ENCODE peak calls at places on chromosomes 2 and 18, in four cellular contexts. O, C, Y and A are unnamed samples.

GRCh38 chr2:23435250-23436035 is 50.5 kb downstream of the KLHL29 start:
- DNase-seq in O (no peak), C (no peak), Y (no peak), A (no peak)

GRCh38 chr18:49359732-49360444 is 100.6 kb downstream of the DYM start:
- DNase-seq in O (peak; percentile 18), C (peak; percentile 76), Y (peak; percentile 81), A (no peak)

GRCh38 chr2:196230051-196230450 is 58.7 kb upstream of the STK17B start:
- DNase-seq in O (no peak), C (no peak), Y (no peak), A (no peak)

GRCh38 chr2:38527338-38528007 is 75.3 kb downstream of the HNRNPLL start:
- DNase-seq in O (no peak), C (no peak), Y (no peak), A (no peak)

GRCh38 chr2:5673148-5673860 is 18.9 kb upstream of the SOX11 start:
- DNase-seq in O (no peak), C (no peak), Y (no peak), A (no peak)

GRCh38 chr2:64263315-64263714 is 119.1 kb upstream of the PELI1 start:
- DNase-seq in O (no peak), C (peak; percentile 62), Y (peak; percentile 74), A (no peak)

GRCh38 chr2:170905864-170906263 is 23.2 kb upstream of the GORASP2 start:
- DNase-seq in O (no peak), C (no peak), Y (no peak), A (no peak)

GRCh38 chr2:213157242-213157641 is 5.8 kb upstream of the IKZF2 start:
- DNase-seq in O (no peak), C (no peak), Y (no peak), A (no peak)

GRCh38 chr2:7018261-7018701 is 101.1 kb downstream of the RNF144A start:
- DNase-seq in O (no peak), C (no peak), Y (no peak), A (no peak)

GRCh38 chr2:165455940-165456479 is 13.5 kb upstream of the CSRNP3 start:
- DNase-seq in O (no peak), C (no peak), Y (no peak), A (no peak)

GRCh38 chr2:22027345-22028005 is 903.7 kb downstream of the TDRD15 start:
- DNase-seq in O (no peak), C (no peak), Y (no peak), A (no peak)

GRCh38 chr2:120552800-120553471 is 182.7 kb upstream of the GLI2 start:
- DNase-seq in O (peak; percentile 79), C (peak; percentile 44), Y (no peak), A (peak; percentile 84)

GRCh38 chr2:220948579-220948978 is 623.5 kb downstream of the EPHA4 start:
- DNase-seq in O (no peak), C (no peak), Y (no peak), A (no peak)

GRCh38 chr2:177989029-177989885 is 83.3 kb downstream of the PDE11A start:
- DNase-seq in O (peak; percentile 97), C (peak; percentile 16), Y (peak; percentile 76), A (no peak)

GRCh38 chr18:48254077-48254602 is 155.0 kb downstream of the ZBTB7C start:
- DNase-seq in O (no peak), C (no peak), Y (no peak), A (no peak)

GRCh38 chr2:9114457-9114856 is 92.2 kb upstream of the ASAP2 start:
- DNase-seq in O (no peak), C (no peak), Y (no peak), A (no peak)

GRCh38 chr2:82675186-82675585 is 1783.9 kb downstream of the SUCLG1 start:
- DNase-seq in O (peak; percentile 55), C (no peak), Y (no peak), A (no peak)

GRCh38 chr2:45450633-45451032 is 160.4 kb downstream of the SRBD1 start:
- DNase-seq in O (no peak), C (no peak), Y (no peak), A (no peak)

GRCh38 chr2:238151205-238151604 is 7.6 kb upstream of the ERFE start:
- DNase-seq in O (no peak), C (no peak), Y (no peak), A (no peak)